ENCODE peak calls at places on chromosomes 2 and 18, in four cellular contexts. K is HepG2, D is SK-N-SH, I is GM12878. V is an unnamed sample.

GRCh38 chr18:77067315-77068061 is 65.1 kb downstream of the MBP start:
- DNase-seq in K (peak; percentile 34), D (no peak), I (peak; percentile 59), V (no peak)

GRCh38 chr2:225354281-225354774 is 45.2 kb upstream of the NYAP2 start:
- DNase-seq in K (peak; percentile 2), D (peak; percentile 17), I (no peak), V (no peak)

GRCh38 chr2:199471443-199472057 is 13.8 kb upstream of the SATB2 start:
- DNase-seq in K (peak; percentile 53), D (peak; percentile 74), I (no peak), V (peak; percentile 71)

GRCh38 chr2:6212516-6212915 is 520.3 kb downstream of the SOX11 start:
- DNase-seq in K (no peak), D (no peak), I (no peak), V (no peak)

GRCh38 chr18:45666006-45666405 is 50.7 kb downstream of the SLC14A2 start:
- DNase-seq in K (no peak), D (no peak), I (no peak), V (no peak)

GRCh38 chr2:136929531-136929930 is 164.2 kb downstream of the THSD7B start:
- DNase-seq in K (no peak), D (no peak), I (no peak), V (no peak)

GRCh38 chr2:226995625-226996041 is 159.8 kb downstream of the RHBDD1 start:
- DNase-seq in K (no peak), D (no peak), I (no peak), V (no peak)

GRCh38 chr2:3730646-3731045 is 27.3 kb downstream of the DCDC2C start:
- DNase-seq in K (no peak), D (no peak), I (no peak), V (no peak)

GRCh38 chr2:143123911-143124310 is 5.3 kb upstream of the ARHGAP15 start:
- DNase-seq in K (no peak), D (no peak), I (no peak), V (no peak)

GRCh38 chr2:213524164-213524563 is 239.9 kb downstream of the SPAG16 start:
- DNase-seq in K (no peak), D (no peak), I (no peak), V (no peak)

GRCh38 chr2:20424300-20425290 is 22.3 kb upstream of the RHOB start:
- DNase-seq in K (no peak), D (peak; percentile 57), I (peak; percentile 57), V (peak; percentile 41)

GRCh38 chr2:22282902-22283301 is 1102.1 kb upstream of the KLHL29 start:
- DNase-seq in K (no peak), D (no peak), I (no peak), V (no peak)

GRCh38 chr2:134301099-134301970 is 47.5 kb downstream of the MGAT5 start:
- DNase-seq in K (no peak), D (no peak), I (no peak), V (no peak)

GRCh38 chr2:233168919-233169318 is 82.6 kb upstream of the ATG16L1 start:
- DNase-seq in K (no peak), D (no peak), I (no peak), V (no peak)

GRCh38 chr2:219175928-219176817 is 552 bp downstream of the CNPPD1 start:
- DNase-seq in K (no peak), D (peak; percentile 67), I (no peak), V (peak; percentile 50)

GRCh38 chr18:13137041-13137938 is 81.3 kb upstream of the LDLRAD4 start:
- DNase-seq in K (no peak), D (peak; percentile 70), I (no peak), V (no peak)

GRCh38 chr2:150468350-150468960 is 19.0 kb downstream of the RND3 start:
- DNase-seq in K (no peak), D (no peak), I (no peak), V (no peak)

GRCh38 chr18:48947102-48947501 is 3.7 kb downstream of the SMAD7 start:
- DNase-seq in K (no peak), D (no peak), I (no peak), V (no peak)

GRCh38 chr2:171529914-171530313 is 7.6 kb downstream of the CYBRD1 start:
- DNase-seq in K (no peak), D (no peak), I (no peak), V (peak; percentile 69)

GRCh38 chr2:212912445-212913103 is 238.8 kb downstream of the IKZF2 start:
- DNase-seq in K (peak; percentile 18), D (peak; percentile 50), I (no peak), V (no peak)

GRCh38 chr2:98148968-98149697 is 62.2 kb downstream of the VWA3B start:
- DNase-seq in K (peak; percentile 71), D (no peak), I (no peak), V (peak; percentile 34)

GRCh38 chr18:27843783-27844415 is 333.0 kb downstream of the CDH2 start:
- DNase-seq in K (no peak), D (no peak), I (no peak), V (no peak)

GRCh38 chr18:985301-985700 is 80.6 kb downstream of the ADCYAP1 start:
- DNase-seq in K (no peak), D (no peak), I (no peak), V (no peak)

GRCh38 chr2:37459095-37459981 is 114.9 kb downstream of the QPCT start:
- DNase-seq in K (no peak), D (peak; percentile 38), I (no peak), V (no peak)

GRCh38 chr18:58966704-58967103 is 102.0 kb downstream of the ZNF532 start:
- DNase-seq in K (no peak), D (no peak), I (no peak), V (no peak)

GRCh38 chr18:8423051-8423558 is 186.1 kb upstream of the RAB12 start:
- DNase-seq in K (peak; percentile 57), D (no peak), I (no peak), V (no peak)

GRCh38 chr2:144183744-144184143 is 336.2 kb downstream of the ZEB2 start:
- DNase-seq in K (no peak), D (no peak), I (peak; percentile 61), V (no peak)

GRCh38 chr2:8448822-8449577 is 232.9 kb upstream of the ID2 start:
- DNase-seq in K (no peak), D (peak; percentile 64), I (no peak), V (no peak)

GRCh38 chr2:216535454-216535995 is 36.9 kb downstream of the RPL37A start:
- DNase-seq in K (peak; percentile 52), D (no peak), I (no peak), V (no peak)
- TF ChIP-seq NFIC in K (no peak), D (peak; percentile 42), I (no peak), V (no peak)

DNA sequence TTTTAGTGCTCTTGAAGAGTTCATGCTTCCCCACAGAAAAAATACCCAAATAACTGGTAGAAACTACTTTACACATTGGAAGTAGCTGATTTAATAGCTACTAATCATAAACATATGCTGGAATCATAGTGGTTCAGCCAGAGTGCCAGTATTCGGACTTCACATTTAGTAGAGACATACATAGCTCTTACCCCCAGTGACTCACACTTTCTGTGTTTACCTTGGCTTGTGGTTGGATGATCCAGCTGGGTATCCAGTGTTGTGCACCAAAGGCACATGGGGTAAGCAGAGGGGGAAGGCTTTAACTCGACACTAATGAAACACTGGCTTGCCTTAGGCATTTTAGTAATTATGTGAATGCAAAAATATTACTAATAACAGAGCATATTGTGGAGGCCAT is 18.1 kb downstream of the ARHGAP28 start:
- DNase-seq in K (no peak), D (no peak), I (no peak), V (no peak)
- TF ChIP-seq NFIC in K (no peak), D (peak; percentile 98), I (no peak), V (no peak)

DNA sequence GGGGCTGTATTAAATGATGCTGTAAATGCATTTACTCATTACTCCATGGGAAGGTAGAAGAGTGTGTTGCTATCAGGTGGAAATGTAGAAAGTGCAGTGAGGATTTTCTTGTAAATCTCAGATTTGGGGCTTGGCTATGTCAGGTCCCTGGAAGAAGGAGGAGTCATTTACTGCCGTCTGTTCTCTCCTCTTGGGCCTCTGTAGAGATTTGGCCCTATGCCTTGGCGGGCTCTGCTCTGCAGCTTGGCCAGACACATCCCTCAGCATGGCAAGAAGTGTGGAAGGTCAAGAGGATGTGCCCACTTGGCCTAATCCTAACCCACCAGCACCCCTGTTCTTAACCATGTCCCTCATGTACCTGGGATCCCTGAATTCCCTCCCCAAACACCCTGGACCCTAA is 6.7 kb downstream of the IL1R1 start:
- DNase-seq in K (no peak), D (no peak), I (no peak), V (no peak)
- TF ChIP-seq NFIC in K (no peak), D (no peak), I (no peak), V (no peak)

DNA sequence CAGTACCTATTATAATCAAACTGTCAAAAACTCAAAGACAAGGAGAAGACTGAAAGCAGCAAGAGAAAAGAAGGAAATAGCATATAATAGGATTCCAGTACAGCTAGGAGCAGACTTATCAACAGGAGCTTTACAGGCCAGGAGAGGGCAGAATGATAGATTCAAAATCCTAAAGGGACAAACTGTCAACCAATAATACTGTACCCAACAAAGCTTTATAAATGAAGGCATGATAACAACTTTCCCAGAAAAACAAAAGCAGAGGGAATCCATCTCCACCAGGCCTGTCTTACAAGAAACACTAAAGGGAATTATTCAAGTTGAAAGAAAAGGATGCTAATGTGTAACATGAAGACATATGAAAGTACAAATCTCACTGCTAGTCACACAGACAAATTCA is 42.0 kb downstream of the PDE1A start:
- DNase-seq in K (no peak), D (no peak), I (no peak), V (no peak)
- TF ChIP-seq NFIC in K (no peak), D (no peak), I (no peak), V (no peak)

DNA sequence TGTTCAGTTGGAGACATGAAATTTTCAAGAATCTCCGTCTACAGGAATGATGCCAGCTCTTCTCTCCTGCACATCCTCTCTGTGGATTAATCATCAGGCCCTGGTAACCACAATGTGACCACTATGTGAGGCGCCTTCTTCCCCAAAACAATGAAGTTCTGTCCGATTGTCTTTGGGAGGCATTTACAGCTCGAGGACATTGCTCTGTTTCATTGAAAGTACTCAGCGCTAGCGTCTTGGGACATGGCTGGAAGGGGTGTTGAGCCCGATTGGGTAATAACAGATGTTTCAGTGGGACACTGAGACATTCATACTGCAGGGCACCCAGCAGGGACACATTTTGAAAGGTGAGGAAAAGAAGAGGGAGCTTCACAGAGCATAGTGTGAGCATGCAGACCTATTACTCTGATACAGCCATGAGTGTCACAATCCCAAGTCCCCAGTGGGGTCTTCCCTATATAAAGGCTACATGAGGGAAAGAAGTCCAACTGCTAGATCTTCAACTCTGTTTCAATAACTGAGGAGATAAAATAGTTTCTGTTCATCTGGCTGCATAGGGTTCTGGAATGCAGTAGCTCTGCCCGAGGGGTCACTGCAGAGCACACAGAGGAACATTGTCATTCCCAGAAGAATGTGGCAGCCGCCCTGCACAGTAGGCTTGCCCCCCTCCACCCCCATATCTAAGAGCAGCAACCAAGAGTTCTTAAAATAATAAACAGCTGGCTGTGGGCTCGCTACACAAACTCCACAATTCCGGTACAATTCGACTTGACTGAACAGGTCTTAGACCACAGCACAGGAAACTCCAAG is 237.3 kb downstream of the OSR1 start:
- DNase-seq in K (peak; percentile 26), D (no peak), I (no peak), V (no peak)
- TF ChIP-seq NFIC in K (no peak), D (peak; percentile 94), I (no peak), V (no peak)

GRCh38 chr2:238063414-238064189 is 2.8 kb downstream of the SCLY start:
- DNase-seq in K (peak; percentile 39), D (no peak), I (no peak), V (no peak)
- TF ChIP-seq NFIC in K (no peak), D (no peak), I (no peak), V (no peak)